ENCODE peak calls at places on chromosomes 12 and 14, in seven cellular contexts. One of them, this sample, is unnamed.

GRCh38 chr12:97414855-97415254 is 47.7 kb upstream of the RMST start:
- DNase-seq in mesendoderm: no peak
- DNase-seq in IMR-90: no peak
- DNase-seq in H1: no peak
- DNase-seq in mesenchymal stem cell: no peak
- DNase-seq in H9: no peak
- DNase-seq in trophoblast cell: no peak
- DNase-seq in this sample: no peak

GRCh38 chr12:75878382-75878720 is 153.2 kb downstream of the PHLDA1 start:
- DNase-seq in mesendoderm: peak; percentile 60
- DNase-seq in IMR-90: peak; percentile 93
- DNase-seq in H1: no peak
- DNase-seq in mesenchymal stem cell: peak; percentile 92
- DNase-seq in H9: no peak
- DNase-seq in trophoblast cell: no peak
- DNase-seq in this sample: no peak

GRCh38 chr14:70731447-70732239 is 77.7 kb downstream of the MAP3K9 start:
- DNase-seq in mesendoderm: no peak
- DNase-seq in IMR-90: no peak
- DNase-seq in H1: no peak
- DNase-seq in mesenchymal stem cell: no peak
- DNase-seq in H9: no peak
- DNase-seq in trophoblast cell: no peak
- DNase-seq in this sample: no peak

GRCh38 chr12:132433641-132434395 is 56.1 kb upstream of the FBRSL1 start:
- DNase-seq in mesendoderm: no peak
- DNase-seq in IMR-90: no peak
- DNase-seq in H1: no peak
- DNase-seq in mesenchymal stem cell: no peak
- DNase-seq in H9: no peak
- DNase-seq in trophoblast cell: no peak
- DNase-seq in this sample: no peak

GRCh38 chr12:17348311-17348710 is 741.7 kb downstream of the RERGL start:
- DNase-seq in mesendoderm: no peak
- DNase-seq in IMR-90: no peak
- DNase-seq in H1: no peak
- DNase-seq in mesenchymal stem cell: no peak
- DNase-seq in H9: no peak
- DNase-seq in trophoblast cell: no peak
- DNase-seq in this sample: no peak

GRCh38 chr12:124490584-124491305 is 76.7 kb downstream of the NCOR2 start:
- DNase-seq in mesendoderm: peak; percentile 71
- DNase-seq in IMR-90: no peak
- DNase-seq in H1: no peak
- DNase-seq in mesenchymal stem cell: no peak
- DNase-seq in H9: no peak
- DNase-seq in trophoblast cell: peak; percentile 99
- DNase-seq in this sample: no peak

GRCh38 chr14:64201296-64201695 is 92.9 kb downstream of the ESR2 start:
- DNase-seq in mesendoderm: no peak
- DNase-seq in IMR-90: no peak
- DNase-seq in H1: no peak
- DNase-seq in mesenchymal stem cell: no peak
- DNase-seq in H9: no peak
- DNase-seq in trophoblast cell: no peak
- DNase-seq in this sample: no peak

GRCh38 chr14:59249029-59249428 is 60.6 kb downstream of the DAAM1 start:
- DNase-seq in mesendoderm: peak; percentile 51
- DNase-seq in IMR-90: no peak
- DNase-seq in H1: no peak
- DNase-seq in mesenchymal stem cell: no peak
- DNase-seq in H9: no peak
- DNase-seq in trophoblast cell: no peak
- DNase-seq in this sample: no peak

GRCh38 chr14:70441641-70442040 is 10.3 kb upstream of the ADAM21 start:
- DNase-seq in mesendoderm: no peak
- DNase-seq in IMR-90: no peak
- DNase-seq in H1: no peak
- DNase-seq in mesenchymal stem cell: no peak
- DNase-seq in H9: no peak
- DNase-seq in trophoblast cell: no peak
- DNase-seq in this sample: no peak

GRCh38 chr14:91202234-91202974 is 42.1 kb downstream of the GPR68 start:
- DNase-seq in mesendoderm: no peak
- DNase-seq in IMR-90: no peak
- DNase-seq in H1: no peak
- DNase-seq in mesenchymal stem cell: peak; percentile 72
- DNase-seq in H9: no peak
- DNase-seq in trophoblast cell: no peak
- DNase-seq in this sample: peak; percentile 42

GRCh38 chr14:74763803-74764531 is 851 bp downstream of the YLPM1 start:
- DNase-seq in mesendoderm: peak; percentile 53
- DNase-seq in IMR-90: peak; percentile 17
- DNase-seq in H1: peak; percentile 48
- DNase-seq in mesenchymal stem cell: peak; percentile 42
- DNase-seq in H9: peak; percentile 27
- DNase-seq in trophoblast cell: peak; percentile 20
- DNase-seq in this sample: no peak

GRCh38 chr14:89298056-89298834 is 118.8 kb downstream of the FOXN3 start:
- DNase-seq in mesendoderm: no peak
- DNase-seq in IMR-90: no peak
- DNase-seq in H1: no peak
- DNase-seq in mesenchymal stem cell: no peak
- DNase-seq in H9: no peak
- DNase-seq in trophoblast cell: no peak
- DNase-seq in this sample: no peak

GRCh38 chr12:117139025-117139717 is 40.0 kb upstream of the TESC start:
- DNase-seq in mesendoderm: no peak
- DNase-seq in IMR-90: no peak
- DNase-seq in H1: no peak
- DNase-seq in mesenchymal stem cell: no peak
- DNase-seq in H9: no peak
- DNase-seq in trophoblast cell: no peak
- DNase-seq in this sample: no peak

GRCh38 chr12:12210983-12211382 is 55.9 kb downstream of the LRP6 start:
- DNase-seq in mesendoderm: no peak
- DNase-seq in IMR-90: no peak
- DNase-seq in H1: no peak
- DNase-seq in mesenchymal stem cell: no peak
- DNase-seq in H9: no peak
- DNase-seq in trophoblast cell: no peak
- DNase-seq in this sample: no peak

GRCh38 chr12:68673788-68674187 is 13.0 kb upstream of the NUP107 start:
- DNase-seq in mesendoderm: no peak
- DNase-seq in IMR-90: no peak
- DNase-seq in H1: no peak
- DNase-seq in mesenchymal stem cell: no peak
- DNase-seq in H9: no peak
- DNase-seq in trophoblast cell: no peak
- DNase-seq in this sample: no peak

GRCh38 chr12:123062682-123063426 is 82.4 kb downstream of the ARL6IP4 start:
- DNase-seq in mesendoderm: no peak
- DNase-seq in IMR-90: peak; percentile 69
- DNase-seq in H1: no peak
- DNase-seq in mesenchymal stem cell: peak; percentile 89
- DNase-seq in H9: no peak
- DNase-seq in trophoblast cell: peak; percentile 96
- DNase-seq in this sample: no peak

GRCh38 chr12:50197297-50197727 is 30.1 kb upstream of the CERS5 start:
- DNase-seq in mesendoderm: no peak
- DNase-seq in IMR-90: no peak
- DNase-seq in H1: no peak
- DNase-seq in mesenchymal stem cell: no peak
- DNase-seq in H9: no peak
- DNase-seq in trophoblast cell: no peak
- DNase-seq in this sample: no peak

GRCh38 chr12:15627995-15628945 is 160.9 kb downstream of the EPS8 start:
- DNase-seq in mesendoderm: peak; percentile 37
- DNase-seq in IMR-90: peak; percentile 44
- DNase-seq in H1: no peak
- DNase-seq in mesenchymal stem cell: peak; percentile 61
- DNase-seq in H9: no peak
- DNase-seq in trophoblast cell: no peak
- DNase-seq in this sample: no peak

GRCh38 chr12:53427905-53428594 is 4.4 kb downstream of the AMHR2 start:
- DNase-seq in mesendoderm: no peak
- DNase-seq in IMR-90: peak; percentile 97
- DNase-seq in H1: no peak
- DNase-seq in mesenchymal stem cell: peak; percentile 89
- DNase-seq in H9: no peak
- DNase-seq in trophoblast cell: peak; percentile 79
- DNase-seq in this sample: no peak

GRCh38 chr12:53100466-53101151 is 2.7 kb upstream of the SOAT2 start:
- DNase-seq in mesendoderm: no peak
- DNase-seq in IMR-90: no peak
- DNase-seq in H1: no peak
- DNase-seq in mesenchymal stem cell: no peak
- DNase-seq in H9: no peak
- DNase-seq in trophoblast cell: no peak
- DNase-seq in this sample: no peak

GRCh38 chr14:20194101-20194500 is 3.4 kb downstream of the OR11G2 start:
- DNase-seq in mesendoderm: no peak
- DNase-seq in IMR-90: no peak
- DNase-seq in H1: no peak
- DNase-seq in mesenchymal stem cell: no peak
- DNase-seq in H9: no peak
- DNase-seq in trophoblast cell: no peak
- DNase-seq in this sample: no peak

GRCh38 chr12:3670083-3670620 is 82.8 kb downstream of the CRACR2A start:
- DNase-seq in mesendoderm: no peak
- DNase-seq in IMR-90: peak; percentile 51
- DNase-seq in H1: no peak
- DNase-seq in mesenchymal stem cell: no peak
- DNase-seq in H9: no peak
- DNase-seq in trophoblast cell: no peak
- DNase-seq in this sample: no peak

GRCh38 chr12:3671330-3672112 is 81.4 kb downstream of the CRACR2A start:
- DNase-seq in mesendoderm: no peak
- DNase-seq in IMR-90: no peak
- DNase-seq in H1: no peak
- DNase-seq in mesenchymal stem cell: no peak
- DNase-seq in H9: no peak
- DNase-seq in trophoblast cell: peak; percentile 59
- DNase-seq in this sample: no peak

GRCh38 chr12:3669594-3669993 is 83.3 kb downstream of the CRACR2A start:
- DNase-seq in mesendoderm: no peak
- DNase-seq in IMR-90: no peak
- DNase-seq in H1: no peak
- DNase-seq in mesenchymal stem cell: no peak
- DNase-seq in H9: no peak
- DNase-seq in trophoblast cell: no peak
- DNase-seq in this sample: no peak

GRCh38 chr12:3667485-3667884 is 85.4 kb downstream of the CRACR2A start:
- DNase-seq in mesendoderm: no peak
- DNase-seq in IMR-90: no peak
- DNase-seq in H1: no peak
- DNase-seq in mesenchymal stem cell: no peak
- DNase-seq in H9: no peak
- DNase-seq in trophoblast cell: no peak
- DNase-seq in this sample: no peak

GRCh38 chr12:3668479-3669165 is 84.3 kb downstream of the CRACR2A start:
- DNase-seq in mesendoderm: no peak
- DNase-seq in IMR-90: no peak
- DNase-seq in H1: no peak
- DNase-seq in mesenchymal stem cell: no peak
- DNase-seq in H9: no peak
- DNase-seq in trophoblast cell: no peak
- DNase-seq in this sample: no peak
- H4K8ac ChIP-seq in mesendoderm: no peak overlapping the region
- H4K8ac ChIP-seq in IMR-90: no peak overlapping the region
- H4K8ac ChIP-seq in H1: no peak overlapping the region
- H4K8ac ChIP-seq in mesenchymal stem cell: no peak overlapping the region
- H4K8ac ChIP-seq in H9: no peak overlapping the region
- H4K8ac ChIP-seq in trophoblast cell: no peak overlapping the region
- H4K8ac ChIP-seq in this sample: no peak overlapping the region

DNA sequence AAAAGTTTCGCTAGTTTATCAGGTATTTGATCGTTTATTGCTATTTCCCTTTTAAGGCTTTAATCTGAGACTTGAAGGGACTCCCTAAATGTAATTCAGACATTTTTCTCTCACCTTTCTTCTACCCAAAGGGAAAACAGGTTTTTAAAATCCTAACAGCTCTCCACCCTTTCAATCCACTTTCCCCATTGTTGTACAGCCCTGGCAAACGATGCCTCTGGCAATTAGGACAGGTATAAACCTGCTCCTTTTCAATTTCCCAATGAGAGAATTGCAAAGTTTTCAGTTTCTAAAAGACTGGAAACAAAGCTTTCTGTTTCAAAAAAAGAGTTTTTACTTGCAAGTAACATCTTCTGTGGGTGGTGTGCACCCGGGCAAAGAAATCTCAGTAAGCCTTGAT is 131.1 kb downstream of the HMGA2 start:
- DNase-seq in mesendoderm: no peak
- DNase-seq in IMR-90: no peak
- DNase-seq in H1: no peak
- DNase-seq in mesenchymal stem cell: no peak
- DNase-seq in H9: no peak
- DNase-seq in trophoblast cell: no peak
- DNase-seq in this sample: no peak
- H3K4me1 ChIP-seq in mesendoderm: no peaks in the 10 kb centered on the region
- H3K4me1 ChIP-seq in IMR-90: peaks cover 11% of the 10 kb centered on the region
- H3K4me1 ChIP-seq in H1: peaks cover 2% of the 10 kb centered on the region
- H3K4me1 ChIP-seq in mesenchymal stem cell: peaks cover 6% of the 10 kb centered on the region
- H3K4me1 ChIP-seq in H9: no peaks in the 10 kb centered on the region
- H3K4me1 ChIP-seq in trophoblast cell: peaks cover 11% of the 10 kb centered on the region
- H3K4me1 ChIP-seq in this sample: peaks cover 1% of the 10 kb centered on the region

GRCh38 chr12:65827827-65828231 is 3.5 kb downstream of the HMGA2 start:
- DNase-seq in mesendoderm: peak; percentile 86
- DNase-seq in IMR-90: no peak
- DNase-seq in H1: no peak
- DNase-seq in mesenchymal stem cell: peak; percentile 27
- DNase-seq in H9: no peak
- DNase-seq in trophoblast cell: no peak
- DNase-seq in this sample: no peak

GRCh38 chr12:65826513-65827171 is 2.4 kb downstream of the HMGA2 start:
- DNase-seq in mesendoderm: peak; percentile 47
- DNase-seq in IMR-90: peak; percentile 67
- DNase-seq in H1: no peak
- DNase-seq in mesenchymal stem cell: peak; percentile 57
- DNase-seq in H9: no peak
- DNase-seq in trophoblast cell: no peak
- DNase-seq in this sample: no peak

GRCh38 chr12:65829716-65830115 is 5.4 kb downstream of the HMGA2 start:
- DNase-seq in mesendoderm: no peak
- DNase-seq in IMR-90: no peak
- DNase-seq in H1: no peak
- DNase-seq in mesenchymal stem cell: no peak
- DNase-seq in H9: no peak
- DNase-seq in trophoblast cell: no peak
- DNase-seq in this sample: no peak

GRCh38 chr12:65830305-65830704 is 6.0 kb downstream of the HMGA2 start:
- DNase-seq in mesendoderm: no peak
- DNase-seq in IMR-90: peak; percentile 68
- DNase-seq in H1: no peak
- DNase-seq in mesenchymal stem cell: no peak
- DNase-seq in H9: no peak
- DNase-seq in trophoblast cell: no peak
- DNase-seq in this sample: no peak

GRCh38 chr12:65828711-65829339 is 4.5 kb downstream of the HMGA2 start:
- DNase-seq in mesendoderm: no peak
- DNase-seq in IMR-90: no peak
- DNase-seq in H1: no peak
- DNase-seq in mesenchymal stem cell: no peak
- DNase-seq in H9: no peak
- DNase-seq in trophoblast cell: no peak
- DNase-seq in this sample: no peak
- H3K4me2 ChIP-seq in mesendoderm: no peak overlapping the region
- H3K4me2 ChIP-seq in IMR-90: peak overlapping the region; percentile 95
- H3K4me2 ChIP-seq in H1: no peak overlapping the region
- H3K4me2 ChIP-seq in mesenchymal stem cell: no peak overlapping the region
- H3K4me2 ChIP-seq in H9: no peak overlapping the region
- H3K4me2 ChIP-seq in trophoblast cell: no peak overlapping the region
- H3K4me2 ChIP-seq in this sample: no peak overlapping the region

GRCh38 chr14:86761611-86762010 is 1231.4 kb downstream of the GALC start:
- DNase-seq in mesendoderm: no peak
- DNase-seq in IMR-90: no peak
- DNase-seq in H1: no peak
- DNase-seq in mesenchymal stem cell: no peak
- DNase-seq in H9: no peak
- DNase-seq in trophoblast cell: no peak
- DNase-seq in this sample: no peak
- H4K8ac ChIP-seq in mesendoderm: no peak overlapping the region
- H4K8ac ChIP-seq in IMR-90: no peak overlapping the region
- H4K8ac ChIP-seq in H1: no peak overlapping the region
- H4K8ac ChIP-seq in mesenchymal stem cell: no peak overlapping the region
- H4K8ac ChIP-seq in H9: no peak overlapping the region
- H4K8ac ChIP-seq in trophoblast cell: no peak overlapping the region
- H4K8ac ChIP-seq in this sample: no peak overlapping the region

This sample was measured in neuronal stem cell.